ENCODE peak calls at places on chromosomes 3 and 15, in six cellular contexts. One of them, this sample, is unnamed.

GRCh38 chr3:12831582-12831866 is 9.8 kb downstream of the RPL32 start:
- ATAC-seq in HCT116: peak; percentile 13
- ATAC-seq in upper lobe of left lung: no peak
- ATAC-seq in GM12878: peak; percentile 14
- ATAC-seq in HepG2: no peak
- ATAC-seq in K562: peak; percentile 11
- ATAC-seq in this sample: no peak

GRCh38 chr3:120661963-120662347 is 20.1 kb downstream of the HGD start:
- ATAC-seq in upper lobe of left lung: no peak
- ATAC-seq in HepG2: no peak
- ATAC-seq in GM12878: no peak
- ATAC-seq in K562: no peak
- ATAC-seq in HCT116: no peak
- ATAC-seq in this sample: no peak

GRCh38 chr3:186406669-186407635 is 44.9 kb upstream of the DGKG start:
- ATAC-seq in upper lobe of left lung: no peak
- ATAC-seq in HCT116: no peak
- ATAC-seq in K562: no peak
- ATAC-seq in GM12878: no peak
- ATAC-seq in HepG2: no peak
- ATAC-seq in this sample: peak; percentile 88

GRCh38 chr15:22954798-22955543 is 25.2 kb downstream of the CYFIP1 start:
- ATAC-seq in HCT116: no peak
- ATAC-seq in upper lobe of left lung: no peak
- ATAC-seq in K562: peak; percentile 26
- ATAC-seq in HepG2: peak; percentile 85
- ATAC-seq in GM12878: no peak
- ATAC-seq in this sample: no peak

GRCh38 chr3:100386437-100387064 is 14.3 kb downstream of the TOMM70 start:
- ATAC-seq in HCT116: no peak
- ATAC-seq in K562: no peak
- ATAC-seq in GM12878: no peak
- ATAC-seq in HepG2: peak; percentile 99
- ATAC-seq in upper lobe of left lung: no peak
- ATAC-seq in this sample: no peak

GRCh38 chr3:48596157-48596556 is 1.0 kb upstream of the COL7A1 start:
- ATAC-seq in K562: peak; percentile 24
- ATAC-seq in HCT116: peak; percentile 18
- ATAC-seq in upper lobe of left lung: no peak
- ATAC-seq in GM12878: no peak
- ATAC-seq in HepG2: peak; percentile 12
- ATAC-seq in this sample: no peak

GRCh38 chr3:41158947-41159346 is 40.4 kb upstream of the CTNNB1 start:
- ATAC-seq in HCT116: peak; percentile 40
- ATAC-seq in upper lobe of left lung: peak; percentile 44
- ATAC-seq in HepG2: no peak
- ATAC-seq in K562: no peak
- ATAC-seq in GM12878: no peak
- ATAC-seq in this sample: no peak

GRCh38 chr15:44595656-44596510 is 58.9 kb downstream of the EIF3J start:
- ATAC-seq in HepG2: no peak
- ATAC-seq in K562: no peak
- ATAC-seq in GM12878: peak; percentile 83
- ATAC-seq in HCT116: no peak
- ATAC-seq in upper lobe of left lung: no peak
- ATAC-seq in this sample: no peak

GRCh38 chr3:113231827-113232253 is 20.5 kb downstream of the BOC start:
- ATAC-seq in HCT116: peak; percentile 99
- ATAC-seq in HepG2: peak; percentile 95
- ATAC-seq in GM12878: no peak
- ATAC-seq in upper lobe of left lung: peak; percentile 28
- ATAC-seq in K562: no peak
- ATAC-seq in this sample: peak; percentile 57

GRCh38 chr3:156256945-156257344 is 136.6 kb downstream of the KCNAB1 start:
- ATAC-seq in K562: no peak
- ATAC-seq in HCT116: no peak
- ATAC-seq in GM12878: no peak
- ATAC-seq in HepG2: no peak
- ATAC-seq in upper lobe of left lung: no peak
- ATAC-seq in this sample: no peak

DNA sequence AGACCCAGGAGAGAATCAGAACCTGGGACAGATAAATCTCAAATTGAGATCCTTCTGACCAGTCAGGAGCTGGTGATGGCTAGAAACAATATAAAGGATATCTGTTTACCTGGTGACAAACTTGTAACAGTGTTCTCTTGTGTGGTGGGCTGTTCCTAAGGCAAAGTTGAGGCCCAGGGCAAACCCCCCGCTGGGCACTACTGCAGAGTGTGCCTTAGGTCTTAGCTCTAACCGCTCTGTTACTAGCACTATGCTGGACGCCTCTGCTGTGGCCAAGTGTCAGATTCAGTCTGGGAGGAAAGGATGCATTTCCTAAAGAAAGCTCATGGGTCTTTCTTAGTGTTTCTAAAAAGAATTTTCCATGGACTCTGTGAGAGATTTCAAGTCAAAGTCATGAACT is 146.5 kb upstream of the MEIS2 start:
- ATAC-seq in HCT116: no peak
- ATAC-seq in HepG2: no peak
- ATAC-seq in GM12878: no peak
- ATAC-seq in K562: no peak
- ATAC-seq in upper lobe of left lung: no peak
- ATAC-seq in this sample: no peak
- TF ChIP-seq POLR2A in HCT116: no peak
- TF ChIP-seq POLR2A in HepG2: no peak
- TF ChIP-seq POLR2A in GM12878: no peak
- TF ChIP-seq POLR2A in K562: no peak
- TF ChIP-seq POLR2A in upper lobe of left lung: no peak
- TF ChIP-seq POLR2A in this sample: no peak

GRCh38 chr3:66502267-66502874 is 1.5 kb upstream of the LRIG1 start:
- ATAC-seq in upper lobe of left lung: no peak
- ATAC-seq in HepG2: no peak
- ATAC-seq in K562: no peak
- ATAC-seq in GM12878: no peak
- ATAC-seq in HCT116: no peak
- ATAC-seq in this sample: no peak

GRCh38 chr3:66501483-66502266 is 853 bp upstream of the LRIG1 start:
- ATAC-seq in upper lobe of left lung: no peak
- ATAC-seq in HepG2: no peak
- ATAC-seq in GM12878: no peak
- ATAC-seq in HCT116: no peak
- ATAC-seq in K562: no peak
- ATAC-seq in this sample: no peak

GRCh38 chr3:66499881-66500574 is 794 bp downstream of the LRIG1 start:
- ATAC-seq in K562: no peak
- ATAC-seq in GM12878: peak; percentile 12
- ATAC-seq in upper lobe of left lung: peak; percentile 32
- ATAC-seq in HCT116: no peak
- ATAC-seq in HepG2: peak; percentile 48
- ATAC-seq in this sample: peak; percentile 2

GRCh38 chr3:66498718-66499611 is 1.9 kb downstream of the LRIG1 start:
- ATAC-seq in HCT116: no peak
- ATAC-seq in HepG2: no peak
- ATAC-seq in GM12878: no peak
- ATAC-seq in upper lobe of left lung: no peak
- ATAC-seq in K562: no peak
- ATAC-seq in this sample: no peak

GRCh38 chr3:66500575-66501482 is at the start of gene LRIG1:
- ATAC-seq in HCT116: peak; percentile 97
- ATAC-seq in GM12878: peak; percentile 96
- ATAC-seq in HepG2: peak; percentile 93
- ATAC-seq in K562: peak; percentile 100
- ATAC-seq in upper lobe of left lung: peak; percentile 97
- ATAC-seq in this sample: peak; percentile 99
- TF ChIP-seq POLR2AphosphoS5 in HCT116: no peak
- TF ChIP-seq POLR2AphosphoS5 in GM12878: peak; percentile 56
- TF ChIP-seq POLR2AphosphoS5 in HepG2: peak; percentile 49
- TF ChIP-seq POLR2AphosphoS5 in K562: no peak
- TF ChIP-seq POLR2AphosphoS5 in upper lobe of left lung: peak; percentile 86
- TF ChIP-seq POLR2AphosphoS5 in this sample: peak; percentile 77

GRCh38 chr3:110174908-110175307 is 837.6 kb upstream of the DPPA4 start:
- ATAC-seq in HCT116: no peak
- ATAC-seq in HepG2: no peak
- ATAC-seq in K562: no peak
- ATAC-seq in upper lobe of left lung: no peak
- ATAC-seq in GM12878: no peak
- ATAC-seq in this sample: no peak
- H3K36me3 ChIP-seq in HCT116: no peaks in the 10 kb centered on the region
- H3K36me3 ChIP-seq in HepG2: no peaks in the 10 kb centered on the region
- H3K36me3 ChIP-seq in K562: no peaks in the 10 kb centered on the region
- H3K36me3 ChIP-seq in upper lobe of left lung: no peaks in the 10 kb centered on the region
- H3K36me3 ChIP-seq in GM12878: no peaks in the 10 kb centered on the region
- H3K36me3 ChIP-seq in this sample: no peaks in the 10 kb centered on the region

GRCh38 chr15:74683758-74684157 is 12.1 kb downstream of the EDC3 start:
- ATAC-seq in HCT116: no peak
- ATAC-seq in HepG2: no peak
- ATAC-seq in upper lobe of left lung: no peak
- ATAC-seq in K562: no peak
- ATAC-seq in GM12878: no peak
- ATAC-seq in this sample: no peak
- TF ChIP-seq POLR2A in HCT116: no peak
- TF ChIP-seq POLR2A in HepG2: no peak
- TF ChIP-seq POLR2A in upper lobe of left lung: no peak
- TF ChIP-seq POLR2A in K562: no peak
- TF ChIP-seq POLR2A in GM12878: no peak
- TF ChIP-seq POLR2A in this sample: no peak

DNA sequence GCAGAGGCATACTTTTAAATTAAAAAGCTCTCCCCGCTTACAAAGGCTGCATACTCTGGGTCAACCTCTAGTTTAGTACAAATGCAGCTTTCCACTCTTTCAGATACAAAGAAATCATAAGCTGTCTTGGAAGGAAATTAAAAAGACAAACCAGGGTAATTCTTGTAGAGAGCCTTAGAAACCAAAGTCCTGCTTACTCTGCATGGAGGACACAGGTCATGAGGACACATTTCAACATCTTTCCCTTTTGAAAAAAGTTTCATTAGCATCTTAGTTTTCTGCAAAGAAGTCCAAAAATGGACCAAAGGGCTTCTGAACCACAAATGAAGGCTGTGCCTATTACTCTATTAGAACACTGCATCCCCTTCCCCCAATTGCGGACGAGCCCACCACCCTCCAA is 50.5 kb upstream of the WNT5A start:
- ATAC-seq in HepG2: no peak
- ATAC-seq in GM12878: no peak
- ATAC-seq in K562: no peak
- ATAC-seq in upper lobe of left lung: no peak
- ATAC-seq in HCT116: no peak
- ATAC-seq in this sample: no peak
- TF ChIP-seq POLR2AphosphoS5 in HepG2: no peak
- TF ChIP-seq POLR2AphosphoS5 in GM12878: no peak
- TF ChIP-seq POLR2AphosphoS5 in K562: no peak
- TF ChIP-seq POLR2AphosphoS5 in upper lobe of left lung: no peak
- TF ChIP-seq POLR2AphosphoS5 in HCT116: no peak
- TF ChIP-seq POLR2AphosphoS5 in this sample: no peak

GRCh38 chr3:195084746-195085145 is 186.2 kb downstream of the XXYLT1 start:
- ATAC-seq in HepG2: no peak
- ATAC-seq in HCT116: no peak
- ATAC-seq in upper lobe of left lung: no peak
- ATAC-seq in GM12878: no peak
- ATAC-seq in K562: no peak
- ATAC-seq in this sample: no peak

GRCh38 chr3:195085356-195086130 is 185.4 kb downstream of the XXYLT1 start:
- ATAC-seq in GM12878: no peak
- ATAC-seq in HCT116: no peak
- ATAC-seq in upper lobe of left lung: no peak
- ATAC-seq in K562: no peak
- ATAC-seq in HepG2: no peak
- ATAC-seq in this sample: no peak

GRCh38 chr3:195082811-195083210 is 188.1 kb downstream of the XXYLT1 start:
- ATAC-seq in GM12878: no peak
- ATAC-seq in K562: no peak
- ATAC-seq in HCT116: no peak
- ATAC-seq in upper lobe of left lung: no peak
- ATAC-seq in HepG2: no peak
- ATAC-seq in this sample: no peak

GRCh38 chr3:195081242-195081963 is 189.6 kb downstream of the XXYLT1 start:
- ATAC-seq in K562: peak; percentile 36
- ATAC-seq in GM12878: no peak
- ATAC-seq in HCT116: no peak
- ATAC-seq in HepG2: no peak
- ATAC-seq in upper lobe of left lung: no peak
- ATAC-seq in this sample: no peak

GRCh38 chr3:195083659-195084058 is 187.3 kb downstream of the XXYLT1 start:
- ATAC-seq in HepG2: no peak
- ATAC-seq in K562: no peak
- ATAC-seq in GM12878: no peak
- ATAC-seq in HCT116: no peak
- ATAC-seq in upper lobe of left lung: no peak
- ATAC-seq in this sample: no peak
- H3K36me3 ChIP-seq in HepG2: no peaks in the 10 kb centered on the region
- H3K36me3 ChIP-seq in K562: no peaks in the 10 kb centered on the region
- H3K36me3 ChIP-seq in GM12878: no peaks in the 10 kb centered on the region
- H3K36me3 ChIP-seq in HCT116: no peaks in the 10 kb centered on the region
- H3K36me3 ChIP-seq in upper lobe of left lung: no peaks in the 10 kb centered on the region
- H3K36me3 ChIP-seq in this sample: no peaks in the 10 kb centered on the region

DNA sequence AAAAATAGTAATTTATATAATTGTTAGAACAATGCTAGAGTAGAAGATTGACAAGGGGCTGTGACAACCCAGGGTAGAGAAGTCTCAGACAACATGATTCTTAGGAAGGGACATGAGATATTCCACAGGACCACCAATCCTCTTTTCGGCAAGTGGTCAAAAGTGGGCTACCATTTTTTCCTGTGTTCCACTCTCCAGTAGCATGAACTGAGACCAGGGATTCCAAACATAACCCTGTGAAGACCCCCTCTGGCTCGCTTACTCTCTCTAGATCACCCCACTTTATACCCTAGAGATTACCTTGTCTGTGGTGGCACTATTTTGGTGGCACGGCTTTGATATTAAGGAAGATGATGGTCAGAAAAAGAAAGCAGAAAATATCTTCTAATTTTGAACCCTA is 960 bp downstream of the GCSAM start:
- ATAC-seq in K562: no peak
- ATAC-seq in GM12878: peak; percentile 0
- ATAC-seq in HepG2: no peak
- ATAC-seq in upper lobe of left lung: no peak
- ATAC-seq in HCT116: no peak
- ATAC-seq in this sample: no peak
- TF ChIP-seq POLR2A in K562: no peak
- TF ChIP-seq POLR2A in GM12878: peak; percentile 58
- TF ChIP-seq POLR2A in HepG2: no peak
- TF ChIP-seq POLR2A in upper lobe of left lung: no peak
- TF ChIP-seq POLR2A in HCT116: no peak
- TF ChIP-seq POLR2A in this sample: no peak

GRCh38 chr15:65044724-65045481 is at the start of gene SLC51B:
- ATAC-seq in K562: peak; percentile 22
- ATAC-seq in HCT116: no peak
- ATAC-seq in upper lobe of left lung: peak; percentile 57
- ATAC-seq in GM12878: no peak
- ATAC-seq in HepG2: peak; percentile 94
- ATAC-seq in this sample: peak; percentile 84
- TF ChIP-seq POLR2AphosphoS5 in K562: no peak
- TF ChIP-seq POLR2AphosphoS5 in HCT116: no peak
- TF ChIP-seq POLR2AphosphoS5 in upper lobe of left lung: peak; percentile 91
- TF ChIP-seq POLR2AphosphoS5 in GM12878: no peak
- TF ChIP-seq POLR2AphosphoS5 in HepG2: peak; percentile 32
- TF ChIP-seq POLR2AphosphoS5 in this sample: peak; percentile 19

This sample was measured in gastroesophageal sphincter.